ENCODE peak calls at places on chromosomes 5 and 9, in eight cellular contexts. O is cardiac muscle cell, C is BJ, M is fibroblast of the aortic adventitia, K is heart right ventricle, S is keratinocyte, T is GM23248, U is SK-N-SH. E is an unnamed sample.
A peak's percentile ranks its signal among the peaks of the same experiment; 100 is the strongest.

GRCh38 chr5:153959134-153959957 is 79.4 kb downstream of the FAM114A2 start:
- DNase-seq in O (peak; percentile 57), C (peak; percentile 74), M (peak; percentile 68), K (no peak), S (no peak), T (peak; percentile 52), U (no peak), E (no peak)

GRCh38 chr5:173451031-173451430 is 122.8 kb upstream of the STC2 start:
- DNase-seq in O (peak; percentile 32), C (no peak), M (no peak), K (no peak), S (no peak), T (peak; percentile 30), U (peak; percentile 48), E (no peak)

GRCh38 chr9:105967798-105968197 is 273.5 kb downstream of the TMEM38B start:
- DNase-seq in O (no peak), C (no peak), M (no peak), K (no peak), S (no peak), T (no peak), U (no peak), E (no peak)

GRCh38 chr5:132776077-132776931 is 735 bp downstream of the SEPTIN8 start:
- DNase-seq in O (peak; percentile 35), C (no peak), M (peak; percentile 47), K (peak; percentile 36), S (no peak), T (peak; percentile 53), U (peak; percentile 88), E (no peak)

GRCh38 chr5:116130471-116130870 is 45.6 kb downstream of the COMMD10 start:
- DNase-seq in O (peak; percentile 37), C (no peak), M (peak; percentile 50), K (no peak), S (no peak), T (peak; percentile 71), U (no peak), E (peak; percentile 8)

GRCh38 chr9:91741529-91741928 is 208.5 kb downstream of the ROR2 start:
- DNase-seq in O (peak; percentile 67), C (no peak), M (peak; percentile 79), K (no peak), S (no peak), T (peak; percentile 93), U (no peak), E (peak; percentile 88)

GRCh38 chr5:62457071-62457470 is 44.5 kb downstream of the IPO11 start:
- DNase-seq in O (no peak), C (no peak), M (peak; percentile 34), K (no peak), S (no peak), T (peak; percentile 72), U (no peak), E (peak; percentile 73)

GRCh38 chr5:114335391-114335790 is 26.5 kb upstream of the KCNN2 start:
- DNase-seq in O (no peak), C (peak; percentile 65), M (no peak), K (no peak), S (no peak), T (no peak), U (no peak), E (no peak)

GRCh38 chr5:5965132-5965531 is 413.2 kb downstream of the MED10 start:
- DNase-seq in O (no peak), C (no peak), M (no peak), K (no peak), S (no peak), T (no peak), U (no peak), E (no peak)

GRCh38 chr9:83471223-83471622 is 67.0 kb downstream of the FRMD3 start:
- DNase-seq in O (peak; percentile 19), C (no peak), M (no peak), K (no peak), S (no peak), T (no peak), U (no peak), E (no peak)

GRCh38 chr9:96327694-96328352 is 25.8 kb upstream of the HSD17B3 start:
- DNase-seq in O (peak; percentile 77), C (no peak), M (peak; percentile 80), K (no peak), S (peak; percentile 5), T (peak; percentile 68), U (peak; percentile 68), E (no peak)

GRCh38 chr5:124544366-124545055 is 201.9 kb downstream of the ZNF608 start:
- DNase-seq in O (no peak), C (no peak), M (no peak), K (no peak), S (no peak), T (peak; percentile 32), U (no peak), E (no peak)

GRCh38 chr9:112348257-112348992 is 15.0 kb upstream of the PTBP3 start:
- DNase-seq in O (peak; percentile 89), C (no peak), M (peak; percentile 77), K (peak; percentile 91), S (no peak), T (peak; percentile 87), U (peak; percentile 61), E (peak; percentile 29)

GRCh38 chr9:16343249-16344237 is 526.9 kb downstream of the BNC2 start:
- DNase-seq in O (peak; percentile 56), C (no peak), M (peak; percentile 77), K (no peak), S (no peak), T (peak; percentile 9), U (no peak), E (no peak)

GRCh38 chr5:99089822-99090549 is 161.2 kb upstream of the CHD1 start:
- DNase-seq in O (no peak), C (no peak), M (no peak), K (no peak), S (no peak), T (no peak), U (no peak), E (no peak)

GRCh38 chr9:126375386-126375785 is 48.8 kb downstream of the MVB12B start:
- DNase-seq in O (peak; percentile 33), C (no peak), M (no peak), K (no peak), S (no peak), T (peak; percentile 76), U (peak; percentile 49), E (peak; percentile 71)

GRCh38 chr5:142326480-142326938 is 1.7 kb upstream of the SPRY4 start:
- DNase-seq in O (no peak), C (no peak), M (peak; percentile 15), K (no peak), S (no peak), T (no peak), U (no peak), E (peak; percentile 42)

GRCh38 chr5:179123109-179123426 is 62.9 kb downstream of the ZNF354C start:
- DNase-seq in O (no peak), C (no peak), M (no peak), K (no peak), S (no peak), T (no peak), U (no peak), E (peak; percentile 80)

GRCh38 chr9:87216036-87216435 is 268.7 kb upstream of the GAS1 start:
- DNase-seq in O (no peak), C (no peak), M (no peak), K (no peak), S (no peak), T (no peak), U (no peak), E (no peak)
- H3K4me3 ChIP-seq in O (no peak overlapping the region), C (no peak overlapping the region), M (no peak overlapping the region), K (no peak overlapping the region), S (no peak overlapping the region), T (no peak overlapping the region), U (no peak overlapping the region), E (no peak overlapping the region)

GRCh38 chr9:127970401-127971313 is 10.1 kb downstream of the EEIG1 start:
- DNase-seq in O (no peak), C (no peak), M (no peak), K (no peak), S (no peak), T (no peak), U (peak; percentile 10), E (peak; percentile 41)
- H3K4me3 ChIP-seq in O (no peak overlapping the region), C (no peak overlapping the region), M (no peak overlapping the region), K (no peak overlapping the region), S (no peak overlapping the region), T (no peak overlapping the region), U (no peak overlapping the region), E (no peak overlapping the region)

GRCh38 chr5:151345808-151346478 is 1.4 kb downstream of the SLC36A2 start:
- DNase-seq in O (peak; percentile 42), C (no peak), M (peak; percentile 22), K (no peak), S (no peak), T (peak; percentile 68), U (no peak), E (peak; percentile 73)
- H3K4me3 ChIP-seq in O (no peak overlapping the region), C (no peak overlapping the region), M (no peak overlapping the region), K (no peak overlapping the region), S (no peak overlapping the region), T (no peak overlapping the region), U (no peak overlapping the region), E (no peak overlapping the region)

GRCh38 chr9:136398286-136398685 is 1.7 kb downstream of the SNAPC4 start:
- DNase-seq in O (no peak), C (no peak), M (no peak), K (no peak), S (no peak), T (no peak), U (no peak), E (no peak)
- H3K4me3 ChIP-seq in O (no peak overlapping the region), C (no peak overlapping the region), M (peak overlapping the region; percentile 92), K (no peak overlapping the region), S (no peak overlapping the region), T (peak overlapping the region; percentile 90), U (no peak overlapping the region), E (no peak overlapping the region)

GRCh38 chr9:132141948-132142594 is 19.8 kb upstream of the NTNG2 start:
- DNase-seq in O (no peak), C (no peak), M (no peak), K (no peak), S (no peak), T (peak; percentile 17), U (no peak), E (peak; percentile 77)

GRCh38 chr9:132144708-132145365 is 17.0 kb upstream of the NTNG2 start:
- DNase-seq in O (peak; percentile 28), C (no peak), M (peak; percentile 26), K (no peak), S (no peak), T (peak; percentile 64), U (no peak), E (peak; percentile 89)

GRCh38 chr9:132143359-132143758 is 18.5 kb upstream of the NTNG2 start:
- DNase-seq in O (no peak), C (no peak), M (no peak), K (no peak), S (no peak), T (no peak), U (peak; percentile 62), E (no peak)

GRCh38 chr9:132142883-132143282 is 19.0 kb upstream of the NTNG2 start:
- DNase-seq in O (no peak), C (no peak), M (no peak), K (no peak), S (no peak), T (no peak), U (peak; percentile 74), E (peak; percentile 57)

DNA sequence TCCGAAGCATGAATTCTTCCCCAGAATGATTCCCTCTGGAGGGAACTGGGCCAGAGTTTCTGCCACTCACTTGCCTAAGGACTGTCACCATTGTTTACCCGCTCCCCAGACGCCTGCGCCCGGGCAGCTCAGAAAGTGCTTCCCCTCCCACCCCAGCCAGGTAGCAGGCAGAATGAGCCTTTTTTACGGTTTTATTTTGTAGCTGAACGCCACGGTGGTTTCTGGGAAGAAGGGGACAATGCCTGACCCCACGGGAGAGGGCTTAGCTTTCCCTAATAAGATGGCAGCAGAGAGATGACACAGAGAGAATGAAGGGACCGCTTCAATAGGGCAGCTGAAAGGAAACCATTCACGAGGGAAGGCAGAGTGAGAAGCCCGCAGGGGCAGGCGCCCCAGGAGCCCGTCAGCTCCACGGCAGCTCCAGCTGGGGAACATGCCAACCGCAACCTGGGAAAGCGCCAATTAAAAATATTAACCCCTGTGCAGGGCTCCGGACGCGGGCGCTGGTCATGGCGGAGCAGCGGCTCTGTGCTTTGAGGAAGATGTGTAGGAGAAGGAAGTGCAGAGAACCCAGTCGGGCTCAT is 20.4 kb upstream of the NTNG2 start:
- DNase-seq in O (peak; percentile 40), C (no peak), M (peak; percentile 19), K (no peak), S (no peak), T (peak; percentile 42), U (no peak), E (peak; percentile 81)
- H3K4me3 ChIP-seq in O (peak overlapping the region; percentile 5), C (no peak overlapping the region), M (peak overlapping the region; percentile 1), K (peak overlapping the region; percentile 37), S (peak overlapping the region; percentile 1), T (peak overlapping the region; percentile 59), U (no peak overlapping the region), E (peak overlapping the region; percentile 6)